ENCODE peak calls at places on chromosomes 16 and 17, in six cellular contexts. R, F, K, V, Q and G are unnamed samples.

GRCh38 chr16:89185062-89185751 is 13.7 kb downstream of the CDH15 start:
- DNase-seq in R (no peak), F (no peak), K (no peak), V (no peak), Q (no peak), G (peak)

GRCh38 chr16:84905965-84906460 is 86.2 kb downstream of the CRISPLD2 start:
- DNase-seq in R (no peak), F (peak), K (no peak), V (no peak), Q (no peak), G (no peak)

GRCh38 chr16:89183975-89184684 is 12.6 kb downstream of the CDH15 start:
- DNase-seq in R (no peak), F (peak), K (no peak), V (no peak), Q (no peak), G (no peak)

GRCh38 chr16:80285089-80285488 is 255.7 kb upstream of the DYNLRB2 start:
- DNase-seq in R (no peak), F (no peak), K (peak), V (peak), Q (no peak), G (no peak)

GRCh38 chr16:54355251-54355650 is 68.7 kb upstream of the IRX3 start:
- DNase-seq in R (no peak), F (no peak), K (no peak), V (peak), Q (no peak), G (no peak)

GRCh38 chr16:4800290-4801041 is 2.0 kb downstream of the ROGDI start:
- DNase-seq in R (no peak), F (peak), K (peak), V (no peak), Q (no peak), G (no peak)

GRCh38 chr16:53090591-53091507 is 36.1 kb downstream of the CHD9 start:
- DNase-seq in R (peak), F (no peak), K (peak), V (peak), Q (no peak), G (no peak)

GRCh38 chr17:62565817-62566216 is 61.7 kb upstream of the MRC2 start:
- DNase-seq in R (no peak), F (no peak), K (peak), V (peak), Q (no peak), G (no peak)

GRCh38 chr17:37527249-37527851 is 37.7 kb downstream of the DUSP14 start:
- DNase-seq in R (no peak), F (peak), K (peak), V (peak), Q (no peak), G (peak)

GRCh38 chr17:62085511-62086408 is 20.7 kb upstream of the MED13 start:
- DNase-seq in R (no peak), F (peak), K (no peak), V (peak), Q (no peak), G (no peak)

GRCh38 chr17:79981661-79982101 is 54.0 kb downstream of the TBC1D16 start:
- DNase-seq in R (no peak), F (no peak), K (no peak), V (no peak), Q (no peak), G (no peak)

GRCh38 chr16:30602595-30603277 is 7.5 kb downstream of the ZNF689 start:
- DNase-seq in R (no peak), F (no peak), K (no peak), V (peak), Q (no peak), G (no peak)

GRCh38 chr17:78965369-78965982 is 14.2 kb downstream of the LGALS3BP start:
- DNase-seq in R (no peak), F (no peak), K (no peak), V (no peak), Q (no peak), G (no peak)

GRCh38 chr17:8151120-8151640 is 1.0 kb downstream of the PER1 start:
- DNase-seq in R (peak), F (peak), K (no peak), V (peak), Q (peak), G (peak)

GRCh38 chr17:17792551-17793377 is 44.0 kb downstream of the SREBF1 start:
- DNase-seq in R (no peak), F (peak), K (no peak), V (peak), Q (peak), G (peak)

GRCh38 chr17:16962804-16963203 is 9.1 kb downstream of the TNFRSF13B start:
- DNase-seq in R (no peak), F (no peak), K (no peak), V (no peak), Q (no peak), G (no peak)

GRCh38 chr17:57720636-57721035 is 24.5 kb downstream of the CCDC182 start:
- DNase-seq in R (no peak), F (no peak), K (no peak), V (no peak), Q (no peak), G (no peak)